ENCODE peak calls at places on chromosomes 4 and X, in seven cellular contexts. One of them, this sample, is unnamed. For H3K9me3, the result is how much of the 10 kb centered on the place peaks cover.

GRCh38 chrX:93875621-93876282 is 201.7 kb downstream of the FAM133A start:
- DNase-seq in IMR-90: no peak
- DNase-seq in esophagus squamous epithelium: no peak
- DNase-seq in lower lobe of right lung: no peak
- DNase-seq in tibial artery: no peak
- DNase-seq in transverse colon: no peak
- DNase-seq in prostate gland: no peak
- DNase-seq in this sample: no peak

GRCh38 chr4:58833126-58833525 is 1722.9 kb upstream of the IGFBP7 start:
- DNase-seq in lower lobe of right lung: no peak
- DNase-seq in esophagus squamous epithelium: no peak
- DNase-seq in tibial artery: no peak
- DNase-seq in prostate gland: no peak
- DNase-seq in IMR-90: no peak
- DNase-seq in transverse colon: no peak
- DNase-seq in this sample: no peak

GRCh38 chr4:99403380-99404194 is 31.6 kb downstream of the ADH7 start:
- DNase-seq in transverse colon: no peak
- DNase-seq in esophagus squamous epithelium: no peak
- DNase-seq in prostate gland: no peak
- DNase-seq in tibial artery: no peak
- DNase-seq in IMR-90: peak
- DNase-seq in lower lobe of right lung: no peak
- DNase-seq in this sample: no peak

GRCh38 chr4:8547912-8548730 is 32.1 kb upstream of the GPR78 start:
- DNase-seq in IMR-90: no peak
- DNase-seq in esophagus squamous epithelium: no peak
- DNase-seq in tibial artery: no peak
- DNase-seq in transverse colon: no peak
- DNase-seq in prostate gland: no peak
- DNase-seq in lower lobe of right lung: no peak
- DNase-seq in this sample: no peak

GRCh38 chr4:9994246-9994847 is 26.9 kb downstream of the SLC2A9 start:
- DNase-seq in prostate gland: no peak
- DNase-seq in lower lobe of right lung: no peak
- DNase-seq in transverse colon: peak
- DNase-seq in IMR-90: no peak
- DNase-seq in tibial artery: no peak
- DNase-seq in esophagus squamous epithelium: no peak
- DNase-seq in this sample: no peak

GRCh38 chr4:52248836-52249235 is 197.7 kb downstream of the SPATA18 start:
- DNase-seq in IMR-90: no peak
- DNase-seq in lower lobe of right lung: no peak
- DNase-seq in prostate gland: no peak
- DNase-seq in transverse colon: no peak
- DNase-seq in esophagus squamous epithelium: no peak
- DNase-seq in tibial artery: no peak
- DNase-seq in this sample: no peak

GRCh38 chr4:62003695-62004094 is 803.6 kb downstream of the ADGRL3 start:
- DNase-seq in tibial artery: no peak
- DNase-seq in IMR-90: no peak
- DNase-seq in transverse colon: no peak
- DNase-seq in lower lobe of right lung: no peak
- DNase-seq in prostate gland: no peak
- DNase-seq in esophagus squamous epithelium: no peak
- DNase-seq in this sample: no peak

GRCh38 chrX:53682885-53683555 is 3.5 kb downstream of the HUWE1 start:
- DNase-seq in tibial artery: peak
- DNase-seq in prostate gland: no peak
- DNase-seq in IMR-90: peak
- DNase-seq in esophagus squamous epithelium: no peak
- DNase-seq in transverse colon: peak
- DNase-seq in lower lobe of right lung: no peak
- DNase-seq in this sample: peak

GRCh38 chr4:108889696-108890475 is 127.0 kb upstream of the ETNPPL start:
- DNase-seq in prostate gland: no peak
- DNase-seq in esophagus squamous epithelium: no peak
- DNase-seq in tibial artery: no peak
- DNase-seq in IMR-90: no peak
- DNase-seq in transverse colon: no peak
- DNase-seq in lower lobe of right lung: no peak
- DNase-seq in this sample: no peak

GRCh38 chr4:125911481-125911880 is 596.7 kb downstream of the FAT4 start:
- DNase-seq in transverse colon: no peak
- DNase-seq in prostate gland: no peak
- DNase-seq in IMR-90: no peak
- DNase-seq in esophagus squamous epithelium: no peak
- DNase-seq in tibial artery: no peak
- DNase-seq in lower lobe of right lung: no peak
- DNase-seq in this sample: no peak

GRCh38 chr4:26028793-26029511 is 114.9 kb downstream of the SMIM20 start:
- DNase-seq in tibial artery: peak
- DNase-seq in esophagus squamous epithelium: no peak
- DNase-seq in IMR-90: peak
- DNase-seq in prostate gland: peak
- DNase-seq in transverse colon: peak
- DNase-seq in lower lobe of right lung: peak
- DNase-seq in this sample: peak

GRCh38 chr4:118811832-118812231 is 24.1 kb downstream of the SEC24D start:
- DNase-seq in esophagus squamous epithelium: no peak
- DNase-seq in prostate gland: no peak
- DNase-seq in lower lobe of right lung: no peak
- DNase-seq in tibial artery: no peak
- DNase-seq in transverse colon: no peak
- DNase-seq in IMR-90: no peak
- DNase-seq in this sample: no peak

GRCh38 chrX:115344885-115345653 is 55.6 kb downstream of the LUZP4 start:
- DNase-seq in tibial artery: peak
- DNase-seq in esophagus squamous epithelium: peak
- DNase-seq in lower lobe of right lung: peak
- DNase-seq in transverse colon: peak
- DNase-seq in prostate gland: peak
- DNase-seq in IMR-90: peak
- DNase-seq in this sample: peak

GRCh38 chr4:189597341-189597740 is 343.3 kb upstream of the FRG1 start:
- DNase-seq in IMR-90: no peak
- DNase-seq in tibial artery: no peak
- DNase-seq in prostate gland: no peak
- DNase-seq in esophagus squamous epithelium: no peak
- DNase-seq in transverse colon: no peak
- DNase-seq in lower lobe of right lung: no peak
- DNase-seq in this sample: no peak

GRCh38 chrX:150035531-150035930 is 97.2 kb upstream of the EOLA2 start:
- DNase-seq in IMR-90: peak
- DNase-seq in tibial artery: no peak
- DNase-seq in prostate gland: no peak
- DNase-seq in lower lobe of right lung: no peak
- DNase-seq in transverse colon: no peak
- DNase-seq in esophagus squamous epithelium: no peak
- DNase-seq in this sample: no peak

GRCh38 chrX:130769835-130770234 is 133.2 kb downstream of the ENOX2 start:
- DNase-seq in tibial artery: no peak
- DNase-seq in lower lobe of right lung: no peak
- DNase-seq in prostate gland: no peak
- DNase-seq in esophagus squamous epithelium: no peak
- DNase-seq in transverse colon: no peak
- DNase-seq in IMR-90: no peak
- DNase-seq in this sample: no peak

GRCh38 chr4:26648260-26648659 is 64.4 kb downstream of the TBC1D19 start:
- DNase-seq in esophagus squamous epithelium: no peak
- DNase-seq in prostate gland: no peak
- DNase-seq in tibial artery: no peak
- DNase-seq in IMR-90: no peak
- DNase-seq in lower lobe of right lung: no peak
- DNase-seq in transverse colon: no peak
- DNase-seq in this sample: no peak

GRCh38 chr4:3044812-3045499 is 29.4 kb downstream of the HTT-AS start:
- DNase-seq in esophagus squamous epithelium: no peak
- DNase-seq in prostate gland: no peak
- DNase-seq in lower lobe of right lung: no peak
- DNase-seq in IMR-90: no peak
- DNase-seq in transverse colon: no peak
- DNase-seq in tibial artery: no peak
- DNase-seq in this sample: peak

GRCh38 chrX:30577362-30577961 is at the start of gene TASL:
- DNase-seq in prostate gland: no peak
- DNase-seq in esophagus squamous epithelium: no peak
- DNase-seq in IMR-90: no peak
- DNase-seq in tibial artery: no peak
- DNase-seq in lower lobe of right lung: peak
- DNase-seq in transverse colon: peak
- DNase-seq in this sample: no peak

GRCh38 chr4:13966241-13967195 is 339.0 kb upstream of the BOD1L1 start:
- DNase-seq in IMR-90: peak
- DNase-seq in esophagus squamous epithelium: no peak
- DNase-seq in transverse colon: no peak
- DNase-seq in lower lobe of right lung: no peak
- DNase-seq in prostate gland: no peak
- DNase-seq in tibial artery: no peak
- DNase-seq in this sample: no peak

GRCh38 chr4:134777626-134778025 is 576.0 kb upstream of the PABPC4L start:
- DNase-seq in IMR-90: no peak
- DNase-seq in lower lobe of right lung: no peak
- DNase-seq in tibial artery: no peak
- DNase-seq in transverse colon: no peak
- DNase-seq in prostate gland: no peak
- DNase-seq in esophagus squamous epithelium: no peak
- DNase-seq in this sample: no peak

GRCh38 chrX:95733426-95733825 is 951.2 kb upstream of the DIAPH2 start:
- DNase-seq in prostate gland: no peak
- DNase-seq in lower lobe of right lung: no peak
- DNase-seq in IMR-90: no peak
- DNase-seq in transverse colon: no peak
- DNase-seq in esophagus squamous epithelium: no peak
- DNase-seq in tibial artery: no peak
- DNase-seq in this sample: no peak

GRCh38 chrX:39527045-39527444 is 570.7 kb downstream of the BCOR start:
- DNase-seq in transverse colon: no peak
- DNase-seq in IMR-90: peak
- DNase-seq in prostate gland: no peak
- DNase-seq in lower lobe of right lung: no peak
- DNase-seq in tibial artery: no peak
- DNase-seq in esophagus squamous epithelium: no peak
- DNase-seq in this sample: no peak

GRCh38 chr4:20992002-20992401 is 291.7 kb downstream of the PACRGL start:
- DNase-seq in lower lobe of right lung: no peak
- DNase-seq in prostate gland: no peak
- DNase-seq in transverse colon: peak
- DNase-seq in IMR-90: no peak
- DNase-seq in esophagus squamous epithelium: no peak
- DNase-seq in tibial artery: no peak
- DNase-seq in this sample: no peak

GRCh38 chr4:48269861-48270515 is 350 bp upstream of the TEC start:
- DNase-seq in lower lobe of right lung: peak
- DNase-seq in IMR-90: peak
- DNase-seq in esophagus squamous epithelium: peak
- DNase-seq in prostate gland: peak
- DNase-seq in transverse colon: peak
- DNase-seq in tibial artery: peak
- DNase-seq in this sample: peak
- TF ChIP-seq CTCF in lower lobe of right lung: no peak
- TF ChIP-seq CTCF in IMR-90: no peak
- TF ChIP-seq CTCF in esophagus squamous epithelium: peak
- TF ChIP-seq CTCF in prostate gland: no peak
- TF ChIP-seq CTCF in transverse colon: peak
- TF ChIP-seq CTCF in tibial artery: peak
- TF ChIP-seq CTCF in this sample: no peak

GRCh38 chrX:1685460-1685859 is 70.6 kb downstream of the ASMT start:
- DNase-seq in prostate gland: no peak
- DNase-seq in lower lobe of right lung: no peak
- DNase-seq in esophagus squamous epithelium: no peak
- DNase-seq in tibial artery: no peak
- DNase-seq in transverse colon: no peak
- DNase-seq in IMR-90: no peak
- DNase-seq in this sample: no peak
- H3K27ac ChIP-seq in prostate gland: no peak
- H3K27ac ChIP-seq in lower lobe of right lung: no peak
- H3K27ac ChIP-seq in esophagus squamous epithelium: no peak
- H3K27ac ChIP-seq in tibial artery: no peak
- H3K27ac ChIP-seq in transverse colon: no peak
- H3K27ac ChIP-seq in IMR-90: no peak
- H3K27ac ChIP-seq in this sample: no peak

GRCh38 chrX:154693394-154693793 is 40.0 kb upstream of the CTAG2 start:
- DNase-seq in transverse colon: no peak
- DNase-seq in prostate gland: no peak
- DNase-seq in esophagus squamous epithelium: no peak
- DNase-seq in lower lobe of right lung: no peak
- DNase-seq in IMR-90: no peak
- DNase-seq in tibial artery: no peak
- DNase-seq in this sample: no peak

GRCh38 chrX:154698630-154699248 is 45.4 kb upstream of the CTAG2 start:
- DNase-seq in IMR-90: no peak
- DNase-seq in transverse colon: no peak
- DNase-seq in lower lobe of right lung: no peak
- DNase-seq in tibial artery: no peak
- DNase-seq in esophagus squamous epithelium: no peak
- DNase-seq in prostate gland: no peak
- DNase-seq in this sample: no peak

GRCh38 chrX:154695913-154696312 is 42.5 kb upstream of the CTAG2 start:
- DNase-seq in esophagus squamous epithelium: no peak
- DNase-seq in IMR-90: peak
- DNase-seq in prostate gland: no peak
- DNase-seq in tibial artery: no peak
- DNase-seq in transverse colon: no peak
- DNase-seq in lower lobe of right lung: no peak
- DNase-seq in this sample: no peak

GRCh38 chrX:154696328-154697045 is 43.1 kb upstream of the CTAG2 start:
- DNase-seq in prostate gland: no peak
- DNase-seq in tibial artery: no peak
- DNase-seq in transverse colon: no peak
- DNase-seq in esophagus squamous epithelium: no peak
- DNase-seq in IMR-90: peak
- DNase-seq in lower lobe of right lung: no peak
- DNase-seq in this sample: no peak
- H3K9me3 ChIP-seq in prostate gland: under half
- H3K9me3 ChIP-seq in tibial artery: under half
- H3K9me3 ChIP-seq in transverse colon: under half
- H3K9me3 ChIP-seq in esophagus squamous epithelium: under half
- H3K9me3 ChIP-seq in IMR-90: under half
- H3K9me3 ChIP-seq in lower lobe of right lung: under half
- H3K9me3 ChIP-seq in this sample: under half

GRCh38 chr4:176034498-176034897 is 31.1 kb upstream of the WDR17 start:
- DNase-seq in IMR-90: peak
- DNase-seq in tibial artery: no peak
- DNase-seq in prostate gland: no peak
- DNase-seq in esophagus squamous epithelium: no peak
- DNase-seq in lower lobe of right lung: no peak
- DNase-seq in transverse colon: no peak
- DNase-seq in this sample: no peak
- TF ChIP-seq CTCF in IMR-90: peak
- TF ChIP-seq CTCF in tibial artery: peak
- TF ChIP-seq CTCF in prostate gland: peak
- TF ChIP-seq CTCF in esophagus squamous epithelium: no peak
- TF ChIP-seq CTCF in lower lobe of right lung: peak
- TF ChIP-seq CTCF in transverse colon: no peak
- TF ChIP-seq CTCF in this sample: peak

GRCh38 chrX:100643212-100643611 is 787 bp upstream of the SRPX2 start:
- DNase-seq in prostate gland: no peak
- DNase-seq in tibial artery: no peak
- DNase-seq in IMR-90: no peak
- DNase-seq in lower lobe of right lung: no peak
- DNase-seq in transverse colon: no peak
- DNase-seq in esophagus squamous epithelium: no peak
- DNase-seq in this sample: no peak
- H3K27ac ChIP-seq in prostate gland: no peak
- H3K27ac ChIP-seq in tibial artery: no peak
- H3K27ac ChIP-seq in IMR-90: peak
- H3K27ac ChIP-seq in lower lobe of right lung: no peak
- H3K27ac ChIP-seq in transverse colon: peak
- H3K27ac ChIP-seq in esophagus squamous epithelium: peak
- H3K27ac ChIP-seq in this sample: no peak